ENCODE peak calls at places on chromosomes 6 and 20, in seven cellular contexts. B is RWPE1; T is stimulated activated CD8-positive, alpha-beta memory T cell treated with anti-CD3 and anti-CD28 coated beads, Interleukin-15, amount 100 ng/mL, for 24 hours; Q is NCI-H748 treated with DMSO at 0.1 percent for 48 hours; Y is AG09319; D is NCI-H524; M is HCT116. P is an unnamed sample.

GRCh38 chr6:97240222-97240621 is 42.8 kb downstream of the MMS22L start:
- DNase-seq in M (no peak), Y (no peak), D (no peak), Q (no peak), T (no peak), B (peak; percentile 63), P (no peak)

GRCh38 chr20:38926934-38927616 is 858 bp downstream of the FAM83D start:
- DNase-seq in Q (no peak), B (peak; percentile 48), D (no peak), M (no peak), Y (no peak), T (no peak), P (no peak)

GRCh38 chr6:34553750-34554149 is 2.4 kb downstream of the SPDEF start:
- DNase-seq in Y (no peak), Q (no peak), T (no peak), B (no peak), D (no peak), M (no peak), P (no peak)

GRCh38 chr6:153024401-153025017 is 22.0 kb upstream of the MTRF1L start:
- DNase-seq in Q (peak; percentile 36), Y (no peak), D (peak; percentile 24), T (no peak), B (peak; percentile 52), M (peak; percentile 51), P (no peak)

GRCh38 chr6:116536216-116536621 is 9.3 kb downstream of the TRAPPC3L start:
- DNase-seq in T (no peak), Y (peak; percentile 25), M (peak; percentile 64), D (no peak), B (peak; percentile 40), Q (peak; percentile 24), P (peak; percentile 5)

GRCh38 chr6:140441256-140441655 is 1066.8 kb upstream of the CITED2 start:
- DNase-seq in M (no peak), B (peak; percentile 7), D (peak; percentile 52), T (no peak), Q (no peak), Y (no peak), P (peak; percentile 17)

GRCh38 chr20:62266340-62266739 is 28.0 kb downstream of the OSBPL2 start:
- DNase-seq in Q (no peak), T (no peak), Y (no peak), B (peak; percentile 56), M (no peak), D (no peak), P (no peak)

GRCh38 chr20:18527836-18528235 is 20.1 kb downstream of the SEC23B start:
- DNase-seq in D (no peak), B (peak; percentile 30), M (no peak), Q (no peak), T (no peak), Y (no peak), P (no peak)

P was measured in DMS 273 treated with DMSO at 0.1 percent for 48 hours.